ENCODE peak calls at places on chromosome 7, in six cellular contexts. C is EH; E is endodermal cell; N is putamen; U is activated CD8-positive, alpha-beta memory T cell treated with anti-CD3 and anti-CD28 coated beads for 48 hours; V is cardiac muscle cell. O is an unnamed sample.
A peak's percentile ranks its signal among the peaks of the same experiment; 100 is the strongest.

GRCh38 chr7:98123073-98123696 is 16.5 kb downstream of the LMTK2 start:
- DNase-seq in C (no peak), E (no peak), N (no peak), U (no peak), V (no peak), O (no peak)

GRCh38 chr7:48171190-48171589 is at the start of gene ABCA13:
- DNase-seq in C (peak; percentile 60), E (no peak), N (no peak), U (no peak), V (no peak), O (no peak)

GRCh38 chr7:26508917-26509316 is 217.3 kb downstream of the SNX10 start:
- DNase-seq in C (no peak), E (no peak), N (no peak), U (no peak), V (no peak), O (no peak)

GRCh38 chr7:108063520-108063933 is 60.6 kb upstream of the LAMB1 start:
- DNase-seq in C (no peak), E (no peak), N (no peak), U (no peak), V (no peak), O (no peak)

GRCh38 chr7:4835398-4836205 is 26.2 kb downstream of the PAPOLB start:
- DNase-seq in C (no peak), E (peak; percentile 38), N (no peak), U (no peak), V (no peak), O (no peak)

GRCh38 chr7:45874408-45875131 is 1.7 kb upstream of the CCDC201 start:
- DNase-seq in C (peak; percentile 93), E (no peak), N (no peak), U (no peak), V (peak; percentile 87), O (peak; percentile 82)

GRCh38 chr7:2821161-2821841 is 22.8 kb downstream of the GNA12 start:
- DNase-seq in C (peak; percentile 85), E (peak; percentile 76), N (no peak), U (no peak), V (peak; percentile 77), O (peak; percentile 67)

GRCh38 chr7:11833431-11833830 is 1.4 kb upstream of the THSD7A start:
- DNase-seq in C (no peak), E (peak; percentile 42), N (no peak), U (no peak), V (no peak), O (peak; percentile 26)

GRCh38 chr7:81519886-81520285 is 250.0 kb downstream of the HGF start:
- DNase-seq in C (no peak), E (no peak), N (no peak), U (no peak), V (peak; percentile 29), O (no peak)

GRCh38 chr7:122884186-122884585 is 2.1 kb downstream of the CADPS2 start:
- DNase-seq in C (no peak), E (no peak), N (no peak), U (no peak), V (no peak), O (no peak)

GRCh38 chr7:151250181-151251095 is 1.9 kb upstream of the SMARCD3 start:
- DNase-seq in C (no peak), E (no peak), N (no peak), U (no peak), V (no peak), O (no peak)

GRCh38 chr7:111096997-111097396 is 6.1 kb downstream of the LRRN3 start:
- DNase-seq in C (no peak), E (peak; percentile 65), N (no peak), U (no peak), V (no peak), O (no peak)

O was measured in endothelial cell of umbilical vein.